ENCODE peak calls at places on chromosomes 5 and 9, in nine cellular contexts. V is mesenchymal stem cell, Z is kidney, I is fibroblast of lung, R is PC-3, Q is adipocyte, S is colonic mucosa, D is NT2/D1, W is K562. L is an unnamed sample.

GRCh38 chr9:107330420-107330819 is 47.3 kb downstream of the RAD23B start:
- DNase-seq in V (no peak), Z (no peak), I (no peak), R (no peak), Q (no peak), S (no peak), D (no peak), W (no peak), L (no peak)

GRCh38 chr5:68303038-68303738 is 87.6 kb downstream of the PIK3R1 start:
- DNase-seq in V (peak), Z (no peak), I (no peak), R (no peak), Q (no peak), S (no peak), D (no peak), W (no peak), L (no peak)

GRCh38 chr5:18745591-18745987 is 1111.3 kb downstream of the TAF11L14 start:
- DNase-seq in V (no peak), Z (peak), I (no peak), R (peak), Q (no peak), S (no peak), D (no peak), W (peak), L (no peak)

GRCh38 chr5:167642779-167643517 is 648.5 kb upstream of the WWC1 start:
- DNase-seq in V (peak), Z (no peak), I (peak), R (peak), Q (peak), S (no peak), D (no peak), W (no peak), L (no peak)

GRCh38 chr9:99184073-99184426 is 37.7 kb downstream of the ALG2 start:
- DNase-seq in V (no peak), Z (peak), I (no peak), R (no peak), Q (no peak), S (no peak), D (no peak), W (no peak), L (no peak)

GRCh38 chr5:78627175-78627574 is 21.4 kb downstream of the LHFPL2 start:
- DNase-seq in V (no peak), Z (no peak), I (peak), R (peak), Q (peak), S (no peak), D (no peak), W (peak), L (no peak)

GRCh38 chr5:150599917-150600511 is 40.4 kb upstream of the SYNPO start:
- DNase-seq in V (peak), Z (peak), I (peak), R (peak), Q (peak), S (peak), D (no peak), W (no peak), L (no peak)

GRCh38 chr5:81825237-81825636 is 74.3 kb upstream of the SSBP2 start:
- DNase-seq in V (peak), Z (no peak), I (peak), R (peak), Q (peak), S (no peak), D (no peak), W (peak), L (no peak)

GRCh38 chr5:158773151-158773550 is 326.6 kb downstream of the EBF1 start:
- DNase-seq in V (no peak), Z (no peak), I (no peak), R (no peak), Q (peak), S (no peak), D (no peak), W (no peak), L (no peak)

GRCh38 chr5:5372930-5373329 is 49.5 kb upstream of the ICE1 start:
- DNase-seq in V (no peak), Z (no peak), I (no peak), R (no peak), Q (no peak), S (no peak), D (no peak), W (no peak), L (no peak)

GRCh38 chr5:133149333-133149732 is 97.5 kb downstream of the HSPA4 start:
- DNase-seq in V (no peak), Z (no peak), I (no peak), R (no peak), Q (no peak), S (no peak), D (no peak), W (no peak), L (no peak)

GRCh38 chr9:2228132-2228531 is 213.0 kb downstream of the SMARCA2 start:
- DNase-seq in V (no peak), Z (no peak), I (peak), R (no peak), Q (no peak), S (peak), D (peak), W (peak), L (peak)

GRCh38 chr5:140882591-140882899 is 621 bp downstream of the PCDHA13 start:
- DNase-seq in V (peak), Z (no peak), I (no peak), R (peak), Q (peak), S (no peak), D (no peak), W (no peak), L (peak)
- H3K9ac ChIP-seq in V (no peak), Z (no peak), I (no peak), R (peak), Q (no peak), S (no peak), D (no peak), W (no peak), L (no peak)

GRCh38 chr5:157267766-157268480 is 2.0 kb downstream of the CYFIP2 start:
- DNase-seq in V (no peak), Z (no peak), I (no peak), R (peak), Q (no peak), S (no peak), D (no peak), W (no peak), L (no peak)
- H3K9ac ChIP-seq in V (no peak), Z (peak), I (no peak), R (no peak), Q (no peak), S (peak), D (no peak), W (no peak), L (no peak)

GRCh38 chr9:94908583-94909249 is 182.2 kb downstream of the AOPEP start:
- DNase-seq in V (no peak), Z (no peak), I (no peak), R (no peak), Q (no peak), S (no peak), D (no peak), W (peak), L (no peak)
- H3K9ac ChIP-seq in V (no peak), Z (no peak), I (no peak), R (no peak), Q (no peak), S (no peak), D (no peak), W (no peak), L (no peak)

GRCh38 chr5:73446631-73447233 is 1.8 kb downstream of the FOXD1 start:
- DNase-seq in V (peak), Z (peak), I (peak), R (peak), Q (peak), S (no peak), D (no peak), W (peak), L (peak)
- H3K9ac ChIP-seq in V (peak), Z (no peak), I (peak), R (peak), Q (peak), S (no peak), D (peak), W (peak), L (no peak)

DNA sequence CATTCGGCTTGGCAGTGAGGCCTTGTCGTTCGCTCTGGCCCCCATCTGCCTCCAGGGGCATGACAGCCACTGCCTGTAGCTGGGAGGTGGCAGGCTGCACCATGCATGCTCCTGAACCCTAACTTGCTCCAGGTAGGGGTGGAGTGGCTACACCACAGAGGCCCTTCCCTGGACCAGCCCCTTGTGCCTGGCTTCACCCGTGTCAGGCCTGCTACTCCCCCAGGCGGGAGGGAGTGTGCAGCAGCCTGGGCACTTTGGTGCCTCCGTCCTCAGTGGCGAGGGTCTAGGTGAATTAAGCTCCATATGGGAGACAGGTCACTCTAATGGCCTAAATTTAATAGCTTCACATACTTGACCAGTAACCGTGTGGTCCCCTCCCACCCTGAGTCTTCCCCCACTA is 59.4 kb upstream of the LMX1B start:
- DNase-seq in V (no peak), Z (no peak), I (no peak), R (no peak), Q (no peak), S (no peak), D (no peak), W (no peak), L (no peak)
- H3K9ac ChIP-seq in V (no peak), Z (no peak), I (no peak), R (no peak), Q (no peak), S (no peak), D (peak), W (no peak), L (no peak)

DNA sequence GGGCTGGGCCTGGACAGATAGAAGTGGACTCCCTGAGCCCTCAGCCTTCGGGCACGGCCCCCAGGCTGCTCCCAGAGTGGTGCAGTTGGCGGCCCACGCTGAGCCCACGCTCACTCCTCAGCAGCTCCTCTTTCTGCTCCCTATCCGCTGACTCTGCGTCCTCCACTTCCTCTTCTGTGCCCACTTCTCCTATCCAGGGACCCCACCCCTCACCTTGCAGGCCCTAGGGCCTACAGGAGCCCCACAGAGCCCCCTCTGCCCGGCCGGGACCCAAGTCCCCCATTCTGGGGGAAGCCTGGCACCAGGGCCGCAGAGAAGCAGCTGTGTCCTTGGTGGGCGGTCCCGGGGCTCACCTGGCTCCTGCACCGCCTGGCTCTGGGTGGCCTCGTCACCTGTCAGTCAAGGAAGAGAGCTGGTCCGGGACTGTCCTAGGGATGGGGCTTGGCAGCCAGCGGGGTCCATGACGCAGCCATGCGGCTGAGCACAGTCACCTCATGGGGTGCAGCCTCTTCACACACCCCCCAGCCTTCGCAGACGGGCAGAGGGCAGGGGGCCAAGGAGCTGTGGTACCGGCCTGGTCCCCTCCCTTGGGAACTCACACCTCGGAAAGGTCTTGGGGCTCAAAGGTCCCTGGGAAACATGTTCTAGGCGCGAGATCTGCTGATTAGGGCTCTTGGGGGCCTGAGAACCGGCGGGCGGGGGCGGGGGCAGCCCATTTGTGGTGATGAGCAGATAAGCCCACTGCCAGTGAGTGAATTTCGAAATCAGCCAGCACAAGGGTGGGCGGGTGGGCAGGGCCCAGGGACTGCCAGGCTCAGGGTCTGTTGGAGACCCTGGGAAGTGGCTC is 5.4 kb upstream of the NRARP start:
- DNase-seq in V (no peak), Z (peak), I (no peak), R (no peak), Q (no peak), S (peak), D (no peak), W (no peak), L (peak)
- H3K9ac ChIP-seq in V (no peak), Z (no peak), I (no peak), R (no peak), Q (no peak), S (peak), D (peak), W (peak), L (no peak)

DNA sequence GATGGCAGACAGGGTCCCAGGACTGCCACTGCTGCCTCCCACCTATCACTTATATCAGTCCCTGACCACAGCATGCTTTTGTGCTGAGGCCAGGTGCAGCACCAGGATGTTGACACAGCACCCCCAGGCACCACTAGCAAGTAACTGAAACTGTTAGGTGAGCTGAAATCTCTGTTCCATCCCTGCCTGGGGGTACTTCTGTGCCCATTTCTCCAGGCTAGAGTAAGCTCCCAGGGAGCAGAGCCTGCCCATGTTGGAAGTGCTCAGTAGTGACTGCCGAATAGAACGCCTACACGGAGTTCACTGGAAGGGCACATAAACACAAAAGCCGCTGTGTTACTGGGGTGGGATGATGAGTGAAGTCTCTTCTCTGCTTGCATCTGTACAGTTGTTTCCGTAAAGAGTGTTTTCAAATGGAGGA is 42.9 kb downstream of the POLR1E start:
- DNase-seq in V (no peak), Z (no peak), I (peak), R (no peak), Q (no peak), S (no peak), D (no peak), W (no peak), L (no peak)
- H3K9ac ChIP-seq in V (no peak), Z (no peak), I (no peak), R (no peak), Q (no peak), S (no peak), D (no peak), W (no peak), L (no peak)

GRCh38 chr5:172867761-172868435 is 33.8 kb downstream of the ERGIC1 start:
- DNase-seq in V (no peak), Z (no peak), I (no peak), R (no peak), Q (no peak), S (no peak), D (no peak), W (no peak), L (no peak)

GRCh38 chr5:172868924-172869565 is 35.0 kb downstream of the ERGIC1 start:
- DNase-seq in V (peak), Z (peak), I (peak), R (peak), Q (peak), S (no peak), D (no peak), W (peak), L (no peak)

GRCh38 chr5:172866802-172867748 is 33.0 kb downstream of the ERGIC1 start:
- DNase-seq in V (no peak), Z (no peak), I (peak), R (no peak), Q (no peak), S (no peak), D (no peak), W (no peak), L (no peak)

GRCh38 chr5:172869734-172870133 is 35.7 kb downstream of the ERGIC1 start:
- DNase-seq in V (no peak), Z (no peak), I (peak), R (no peak), Q (no peak), S (no peak), D (no peak), W (no peak), L (no peak)

DNA sequence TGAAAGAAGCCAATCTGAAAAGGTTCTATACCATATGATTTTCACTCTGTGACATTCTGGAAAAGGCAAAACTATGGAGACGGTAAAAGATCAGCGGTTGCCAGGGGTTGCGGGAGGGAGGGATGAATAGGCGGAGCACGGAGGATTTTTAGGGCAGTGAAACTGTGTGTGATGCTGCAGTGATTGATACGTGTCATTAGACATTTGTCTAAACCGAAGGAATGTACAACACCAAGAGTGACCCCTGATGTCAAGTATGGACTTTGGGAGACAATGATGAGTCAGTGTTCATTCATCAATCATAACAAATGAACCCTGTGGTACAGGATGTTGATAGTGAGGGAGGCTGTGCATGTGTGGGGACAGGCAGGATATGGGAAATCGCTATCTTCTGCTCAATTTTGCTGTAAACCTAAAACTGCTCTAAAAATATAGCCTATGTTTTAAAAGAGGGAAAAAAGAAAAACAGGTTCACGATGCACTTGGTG is 34.4 kb downstream of the ERGIC1 start:
- DNase-seq in V (peak), Z (no peak), I (peak), R (peak), Q (peak), S (no peak), D (no peak), W (peak), L (no peak)
- H3K9ac ChIP-seq in V (peak), Z (peak), I (peak), R (peak), Q (peak), S (peak), D (no peak), W (peak), L (no peak)